ENCODE peak calls at places on chromosomes 2 and 18, in ten cellular contexts. One of them, this sample, is unnamed. For H3K27me3, the result is how much of the 10 kb centered on the place peaks cover.

GRCh38 chr2:168090366-168091019 is 156.9 kb downstream of the STK39 start:
- DNase-seq in MM.1S: peak
- DNase-seq in heart right ventricle: no peak
- DNase-seq in tibial artery: no peak
- DNase-seq in psoas muscle: no peak
- DNase-seq in NT2/D1: no peak
- DNase-seq in astrocyte: no peak
- DNase-seq in pancreas: no peak
- DNase-seq in IMR-90: no peak
- DNase-seq in BJ: no peak
- DNase-seq in this sample: no peak

GRCh38 chr2:156380117-156380645 is 47.7 kb upstream of the NR4A2 start:
- DNase-seq in NT2/D1: no peak
- DNase-seq in heart right ventricle: no peak
- DNase-seq in MM.1S: peak
- DNase-seq in psoas muscle: no peak
- DNase-seq in pancreas: no peak
- DNase-seq in BJ: no peak
- DNase-seq in tibial artery: no peak
- DNase-seq in IMR-90: no peak
- DNase-seq in astrocyte: peak
- DNase-seq in this sample: no peak

GRCh38 chr2:118622931-118623330 is 224.5 kb downstream of the EN1 start:
- DNase-seq in IMR-90: no peak
- DNase-seq in pancreas: no peak
- DNase-seq in NT2/D1: no peak
- DNase-seq in MM.1S: no peak
- DNase-seq in tibial artery: no peak
- DNase-seq in heart right ventricle: no peak
- DNase-seq in BJ: no peak
- DNase-seq in psoas muscle: no peak
- DNase-seq in astrocyte: no peak
- DNase-seq in this sample: no peak

GRCh38 chr18:67766930-67767329 is 250.4 kb upstream of the DSEL start:
- DNase-seq in NT2/D1: no peak
- DNase-seq in pancreas: no peak
- DNase-seq in BJ: peak
- DNase-seq in IMR-90: peak
- DNase-seq in heart right ventricle: no peak
- DNase-seq in MM.1S: no peak
- DNase-seq in tibial artery: no peak
- DNase-seq in psoas muscle: no peak
- DNase-seq in astrocyte: peak
- DNase-seq in this sample: no peak

GRCh38 chr2:232365621-232366321 is 12.8 kb upstream of the ALPP start:
- DNase-seq in pancreas: no peak
- DNase-seq in NT2/D1: peak
- DNase-seq in IMR-90: peak
- DNase-seq in MM.1S: peak
- DNase-seq in astrocyte: peak
- DNase-seq in tibial artery: peak
- DNase-seq in psoas muscle: no peak
- DNase-seq in heart right ventricle: no peak
- DNase-seq in BJ: no peak
- DNase-seq in this sample: peak

GRCh38 chr2:23285076-23285795 is 99.7 kb upstream of the KLHL29 start:
- DNase-seq in BJ: no peak
- DNase-seq in NT2/D1: peak
- DNase-seq in astrocyte: no peak
- DNase-seq in heart right ventricle: no peak
- DNase-seq in psoas muscle: no peak
- DNase-seq in pancreas: no peak
- DNase-seq in IMR-90: no peak
- DNase-seq in MM.1S: no peak
- DNase-seq in tibial artery: no peak
- DNase-seq in this sample: no peak

GRCh38 chr2:160062283-160063005 is at the start of gene PLA2R1:
- DNase-seq in astrocyte: peak
- DNase-seq in tibial artery: peak
- DNase-seq in MM.1S: no peak
- DNase-seq in NT2/D1: peak
- DNase-seq in pancreas: peak
- DNase-seq in IMR-90: peak
- DNase-seq in psoas muscle: peak
- DNase-seq in BJ: no peak
- DNase-seq in heart right ventricle: peak
- DNase-seq in this sample: peak

GRCh38 chr2:181953773-181954537 is 31.7 kb upstream of the PPP1R1C start:
- DNase-seq in astrocyte: peak
- DNase-seq in psoas muscle: peak
- DNase-seq in heart right ventricle: peak
- DNase-seq in MM.1S: peak
- DNase-seq in NT2/D1: peak
- DNase-seq in pancreas: peak
- DNase-seq in BJ: no peak
- DNase-seq in IMR-90: peak
- DNase-seq in tibial artery: no peak
- DNase-seq in this sample: peak

GRCh38 chr2:74206180-74206688 is 7.8 kb downstream of the MTHFD2 start:
- DNase-seq in MM.1S: peak
- DNase-seq in NT2/D1: no peak
- DNase-seq in astrocyte: peak
- DNase-seq in psoas muscle: no peak
- DNase-seq in BJ: no peak
- DNase-seq in IMR-90: peak
- DNase-seq in pancreas: no peak
- DNase-seq in tibial artery: no peak
- DNase-seq in heart right ventricle: no peak
- DNase-seq in this sample: no peak

GRCh38 chr2:201937343-201937742 is 96.3 kb upstream of the FZD7 start:
- DNase-seq in psoas muscle: no peak
- DNase-seq in MM.1S: no peak
- DNase-seq in heart right ventricle: no peak
- DNase-seq in astrocyte: no peak
- DNase-seq in IMR-90: no peak
- DNase-seq in BJ: no peak
- DNase-seq in pancreas: no peak
- DNase-seq in tibial artery: no peak
- DNase-seq in NT2/D1: no peak
- DNase-seq in this sample: no peak

GRCh38 chr2:58107803-58108710 is 61.5 kb downstream of the VRK2 start:
- DNase-seq in NT2/D1: no peak
- DNase-seq in MM.1S: no peak
- DNase-seq in pancreas: no peak
- DNase-seq in IMR-90: peak
- DNase-seq in heart right ventricle: no peak
- DNase-seq in astrocyte: peak
- DNase-seq in psoas muscle: no peak
- DNase-seq in tibial artery: no peak
- DNase-seq in BJ: peak
- DNase-seq in this sample: peak

DNA sequence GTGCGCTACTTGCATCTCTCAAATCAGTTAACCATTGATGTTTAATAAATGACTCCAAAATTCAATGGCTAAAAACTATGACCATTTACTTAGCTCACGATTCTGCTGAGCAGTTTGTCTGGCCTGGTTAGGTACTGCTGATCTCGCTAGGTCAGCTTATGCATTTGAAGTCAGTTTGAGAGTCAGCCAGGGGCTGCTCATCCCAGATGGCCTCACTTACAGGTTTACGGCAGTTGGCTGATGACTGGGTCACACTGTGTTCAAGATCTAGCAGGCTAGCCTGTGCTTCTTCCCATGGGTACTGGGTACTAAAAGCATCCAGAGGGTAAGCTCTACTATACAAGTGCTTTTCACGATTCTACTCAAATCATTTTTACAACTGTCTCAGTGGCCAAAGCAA is 122.1 kb downstream of the DLGAP1 start:
- DNase-seq in pancreas: no peak
- DNase-seq in NT2/D1: no peak
- DNase-seq in psoas muscle: no peak
- DNase-seq in heart right ventricle: no peak
- DNase-seq in tibial artery: no peak
- DNase-seq in MM.1S: no peak
- DNase-seq in BJ: no peak
- DNase-seq in IMR-90: no peak
- DNase-seq in astrocyte: no peak
- DNase-seq in this sample: no peak
- H3K27me3 ChIP-seq in pancreas: under half
- H3K27me3 ChIP-seq in NT2/D1: under half
- H3K27me3 ChIP-seq in psoas muscle: under half
- H3K27me3 ChIP-seq in heart right ventricle: under half
- H3K27me3 ChIP-seq in tibial artery: under half
- H3K27me3 ChIP-seq in MM.1S: under half
- H3K27me3 ChIP-seq in BJ: under half
- H3K27me3 ChIP-seq in IMR-90: under half
- H3K27me3 ChIP-seq in astrocyte: under half
- H3K27me3 ChIP-seq in this sample: under half

DNA sequence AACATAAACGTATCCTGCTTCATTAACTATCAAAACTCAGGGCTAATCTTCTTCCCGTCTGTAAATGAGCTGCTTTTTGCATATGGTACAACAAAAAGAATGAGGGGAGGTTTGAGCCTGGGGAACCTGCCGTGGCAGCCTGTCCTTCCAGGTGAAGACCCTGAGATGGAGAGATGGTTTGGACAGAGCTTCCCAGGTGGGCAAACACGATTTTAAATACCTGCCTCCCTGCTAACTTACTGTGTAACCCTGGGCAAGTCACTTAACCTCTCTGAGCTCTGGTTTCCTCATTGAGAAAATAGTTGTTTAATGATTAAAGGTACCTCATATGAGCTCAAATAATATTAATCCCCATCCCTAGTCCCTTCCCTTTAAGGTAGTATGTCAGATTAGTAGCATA is 9.0 kb downstream of the EMX1 start:
- DNase-seq in tibial artery: no peak
- DNase-seq in pancreas: no peak
- DNase-seq in IMR-90: no peak
- DNase-seq in heart right ventricle: no peak
- DNase-seq in BJ: no peak
- DNase-seq in NT2/D1: no peak
- DNase-seq in psoas muscle: no peak
- DNase-seq in MM.1S: no peak
- DNase-seq in astrocyte: no peak
- DNase-seq in this sample: no peak
- H3K27me3 ChIP-seq in tibial artery: under half
- H3K27me3 ChIP-seq in pancreas: under half
- H3K27me3 ChIP-seq in IMR-90: half or more
- H3K27me3 ChIP-seq in heart right ventricle: half or more
- H3K27me3 ChIP-seq in BJ: half or more
- H3K27me3 ChIP-seq in NT2/D1: half or more
- H3K27me3 ChIP-seq in psoas muscle: half or more
- H3K27me3 ChIP-seq in MM.1S: half or more
- H3K27me3 ChIP-seq in astrocyte: half or more
- H3K27me3 ChIP-seq in this sample: half or more

GRCh38 chr2:64367868-64368267 is 86.1 kb upstream of the LGALSL start:
- DNase-seq in MM.1S: no peak
- DNase-seq in astrocyte: no peak
- DNase-seq in IMR-90: no peak
- DNase-seq in BJ: no peak
- DNase-seq in tibial artery: no peak
- DNase-seq in NT2/D1: no peak
- DNase-seq in pancreas: no peak
- DNase-seq in heart right ventricle: no peak
- DNase-seq in psoas muscle: no peak
- DNase-seq in this sample: no peak
- H3K27me3 ChIP-seq in MM.1S: under half
- H3K27me3 ChIP-seq in astrocyte: under half
- H3K27me3 ChIP-seq in IMR-90: under half
- H3K27me3 ChIP-seq in BJ: under half
- H3K27me3 ChIP-seq in tibial artery: under half
- H3K27me3 ChIP-seq in NT2/D1: under half
- H3K27me3 ChIP-seq in pancreas: under half
- H3K27me3 ChIP-seq in heart right ventricle: under half
- H3K27me3 ChIP-seq in psoas muscle: under half
- H3K27me3 ChIP-seq in this sample: under half

GRCh38 chr2:44273076-44273475 is 2.2 kb upstream of the SLC3A1 start:
- DNase-seq in pancreas: no peak
- DNase-seq in tibial artery: no peak
- DNase-seq in heart right ventricle: no peak
- DNase-seq in NT2/D1: no peak
- DNase-seq in BJ: no peak
- DNase-seq in astrocyte: no peak
- DNase-seq in IMR-90: no peak
- DNase-seq in psoas muscle: no peak
- DNase-seq in MM.1S: no peak
- DNase-seq in this sample: no peak

GRCh38 chr2:44268259-44268649 is 7.0 kb upstream of the SLC3A1 start:
- DNase-seq in MM.1S: no peak
- DNase-seq in tibial artery: no peak
- DNase-seq in astrocyte: peak
- DNase-seq in heart right ventricle: no peak
- DNase-seq in BJ: no peak
- DNase-seq in NT2/D1: no peak
- DNase-seq in psoas muscle: no peak
- DNase-seq in IMR-90: peak
- DNase-seq in pancreas: no peak
- DNase-seq in this sample: no peak

GRCh38 chr2:44273596-44273995 is 1.7 kb upstream of the SLC3A1 start:
- DNase-seq in tibial artery: no peak
- DNase-seq in astrocyte: no peak
- DNase-seq in IMR-90: peak
- DNase-seq in heart right ventricle: no peak
- DNase-seq in psoas muscle: no peak
- DNase-seq in BJ: no peak
- DNase-seq in NT2/D1: no peak
- DNase-seq in pancreas: no peak
- DNase-seq in MM.1S: no peak
- DNase-seq in this sample: no peak

GRCh38 chr2:44269831-44270230 is 5.4 kb upstream of the SLC3A1 start:
- DNase-seq in IMR-90: no peak
- DNase-seq in MM.1S: no peak
- DNase-seq in heart right ventricle: no peak
- DNase-seq in pancreas: no peak
- DNase-seq in astrocyte: no peak
- DNase-seq in BJ: no peak
- DNase-seq in psoas muscle: no peak
- DNase-seq in tibial artery: no peak
- DNase-seq in NT2/D1: no peak
- DNase-seq in this sample: no peak

DNA sequence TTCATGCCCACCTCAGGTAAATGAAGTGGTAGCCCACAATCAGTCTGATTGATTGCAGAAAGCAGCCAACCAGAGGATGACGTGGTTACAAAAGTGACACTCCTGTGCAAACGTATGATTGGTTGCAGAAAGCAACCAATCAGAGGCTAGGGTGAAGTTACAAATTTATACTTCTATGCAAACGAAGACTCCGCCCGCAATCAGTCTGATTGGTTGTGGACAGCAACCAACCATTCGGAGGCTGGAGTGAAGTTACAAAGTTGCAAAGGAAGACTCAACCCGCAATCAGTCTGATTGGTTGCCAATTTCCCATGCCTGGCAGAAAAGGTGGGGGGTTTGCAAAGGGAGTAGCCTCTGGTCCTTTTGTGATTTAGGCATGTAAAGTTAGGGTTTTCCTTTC is 4.0 kb upstream of the SLC3A1 start:
- DNase-seq in BJ: no peak
- DNase-seq in astrocyte: no peak
- DNase-seq in psoas muscle: no peak
- DNase-seq in MM.1S: no peak
- DNase-seq in NT2/D1: no peak
- DNase-seq in tibial artery: no peak
- DNase-seq in pancreas: no peak
- DNase-seq in heart right ventricle: no peak
- DNase-seq in IMR-90: no peak
- DNase-seq in this sample: peak
- H3K27me3 ChIP-seq in BJ: under half
- H3K27me3 ChIP-seq in astrocyte: under half
- H3K27me3 ChIP-seq in psoas muscle: under half
- H3K27me3 ChIP-seq in MM.1S: under half
- H3K27me3 ChIP-seq in NT2/D1: under half
- H3K27me3 ChIP-seq in tibial artery: under half
- H3K27me3 ChIP-seq in pancreas: under half
- H3K27me3 ChIP-seq in heart right ventricle: under half
- H3K27me3 ChIP-seq in IMR-90: under half
- H3K27me3 ChIP-seq in this sample: under half

This sample was measured in GM23338.